ENCODE peak calls at places on chromosomes 4 and X, in eight cellular contexts. One of them, this sample, is unnamed.

GRCh38 chrX:94635003-94635402 is 961.0 kb downstream of the FAM133A start:
- DNase-seq in left lung: no peak
- DNase-seq in NCI-H1105 treated with DMSO at 0.1 percent for 48 hours: no peak
- DNase-seq in lung: no peak
- DNase-seq in stimulated activated effector memory CD8-positive, alpha-beta T cell treated with anti-CD3 and anti-CD28 coated beads, Interleukin-12 subunit alpha, Interleukin-12 subunit beta, amount 100 ng/mL, for 72 hours: no peak
- DNase-seq in fibroblast of mammary gland: no peak
- DNase-seq in stimulated activated CD4-positive, alpha-beta T cell treated with anti-CD3 and anti-CD28 coated beads, Interleukin-1b, Interleukin-23, amount 100 ng/mL, for 1 hour: no peak
- DNase-seq in AG10803: no peak
- DNase-seq in this sample: no peak

GRCh38 chrX:139297638-139298037 is 232.9 kb upstream of the F9 start:
- DNase-seq in stimulated activated effector memory CD8-positive, alpha-beta T cell treated with anti-CD3 and anti-CD28 coated beads, Interleukin-12 subunit alpha, Interleukin-12 subunit beta, amount 100 ng/mL, for 72 hours: no peak
- DNase-seq in lung: no peak
- DNase-seq in fibroblast of mammary gland: no peak
- DNase-seq in NCI-H1105 treated with DMSO at 0.1 percent for 48 hours: no peak
- DNase-seq in stimulated activated CD4-positive, alpha-beta T cell treated with anti-CD3 and anti-CD28 coated beads, Interleukin-1b, Interleukin-23, amount 100 ng/mL, for 1 hour: no peak
- DNase-seq in left lung: no peak
- DNase-seq in AG10803: no peak
- DNase-seq in this sample: no peak

GRCh38 chrX:103464774-103465117 is 54.5 kb downstream of the RAB40A start:
- DNase-seq in left lung: no peak
- DNase-seq in stimulated activated CD4-positive, alpha-beta T cell treated with anti-CD3 and anti-CD28 coated beads, Interleukin-1b, Interleukin-23, amount 100 ng/mL, for 1 hour: peak
- DNase-seq in fibroblast of mammary gland: peak
- DNase-seq in lung: peak
- DNase-seq in NCI-H1105 treated with DMSO at 0.1 percent for 48 hours: peak
- DNase-seq in stimulated activated effector memory CD8-positive, alpha-beta T cell treated with anti-CD3 and anti-CD28 coated beads, Interleukin-12 subunit alpha, Interleukin-12 subunit beta, amount 100 ng/mL, for 72 hours: peak
- DNase-seq in AG10803: peak
- DNase-seq in this sample: no peak

GRCh38 chr4:37890501-37891220 is at the start of gene TBC1D1:
- DNase-seq in stimulated activated effector memory CD8-positive, alpha-beta T cell treated with anti-CD3 and anti-CD28 coated beads, Interleukin-12 subunit alpha, Interleukin-12 subunit beta, amount 100 ng/mL, for 72 hours: peak
- DNase-seq in lung: peak
- DNase-seq in stimulated activated CD4-positive, alpha-beta T cell treated with anti-CD3 and anti-CD28 coated beads, Interleukin-1b, Interleukin-23, amount 100 ng/mL, for 1 hour: peak
- DNase-seq in fibroblast of mammary gland: no peak
- DNase-seq in AG10803: no peak
- DNase-seq in NCI-H1105 treated with DMSO at 0.1 percent for 48 hours: peak
- DNase-seq in left lung: peak
- DNase-seq in this sample: peak

GRCh38 chrX:96563663-96564062 is 121.0 kb upstream of the DIAPH2 start:
- DNase-seq in left lung: no peak
- DNase-seq in AG10803: peak
- DNase-seq in fibroblast of mammary gland: peak
- DNase-seq in NCI-H1105 treated with DMSO at 0.1 percent for 48 hours: no peak
- DNase-seq in stimulated activated CD4-positive, alpha-beta T cell treated with anti-CD3 and anti-CD28 coated beads, Interleukin-1b, Interleukin-23, amount 100 ng/mL, for 1 hour: no peak
- DNase-seq in stimulated activated effector memory CD8-positive, alpha-beta T cell treated with anti-CD3 and anti-CD28 coated beads, Interleukin-12 subunit alpha, Interleukin-12 subunit beta, amount 100 ng/mL, for 72 hours: no peak
- DNase-seq in lung: no peak
- DNase-seq in this sample: no peak

GRCh38 chr4:89022426-89023128 is 34.4 kb downstream of the FAM13A start:
- DNase-seq in left lung: no peak
- DNase-seq in stimulated activated CD4-positive, alpha-beta T cell treated with anti-CD3 and anti-CD28 coated beads, Interleukin-1b, Interleukin-23, amount 100 ng/mL, for 1 hour: no peak
- DNase-seq in NCI-H1105 treated with DMSO at 0.1 percent for 48 hours: no peak
- DNase-seq in lung: no peak
- DNase-seq in fibroblast of mammary gland: no peak
- DNase-seq in stimulated activated effector memory CD8-positive, alpha-beta T cell treated with anti-CD3 and anti-CD28 coated beads, Interleukin-12 subunit alpha, Interleukin-12 subunit beta, amount 100 ng/mL, for 72 hours: no peak
- DNase-seq in AG10803: no peak
- DNase-seq in this sample: no peak

GRCh38 chr4:78379991-78380739 is 171.4 kb upstream of the ANXA3 start:
- DNase-seq in AG10803: peak
- DNase-seq in left lung: no peak
- DNase-seq in stimulated activated CD4-positive, alpha-beta T cell treated with anti-CD3 and anti-CD28 coated beads, Interleukin-1b, Interleukin-23, amount 100 ng/mL, for 1 hour: no peak
- DNase-seq in stimulated activated effector memory CD8-positive, alpha-beta T cell treated with anti-CD3 and anti-CD28 coated beads, Interleukin-12 subunit alpha, Interleukin-12 subunit beta, amount 100 ng/mL, for 72 hours: no peak
- DNase-seq in NCI-H1105 treated with DMSO at 0.1 percent for 48 hours: no peak
- DNase-seq in lung: no peak
- DNase-seq in fibroblast of mammary gland: peak
- DNase-seq in this sample: no peak

GRCh38 chr4:150990993-150991392 is 24.1 kb downstream of the LRBA start:
- DNase-seq in stimulated activated effector memory CD8-positive, alpha-beta T cell treated with anti-CD3 and anti-CD28 coated beads, Interleukin-12 subunit alpha, Interleukin-12 subunit beta, amount 100 ng/mL, for 72 hours: no peak
- DNase-seq in AG10803: no peak
- DNase-seq in stimulated activated CD4-positive, alpha-beta T cell treated with anti-CD3 and anti-CD28 coated beads, Interleukin-1b, Interleukin-23, amount 100 ng/mL, for 1 hour: no peak
- DNase-seq in NCI-H1105 treated with DMSO at 0.1 percent for 48 hours: no peak
- DNase-seq in lung: no peak
- DNase-seq in left lung: no peak
- DNase-seq in fibroblast of mammary gland: no peak
- DNase-seq in this sample: no peak

GRCh38 chrX:124887572-124887971 is 432.1 kb upstream of the TEX13C start:
- DNase-seq in lung: no peak
- DNase-seq in AG10803: no peak
- DNase-seq in stimulated activated CD4-positive, alpha-beta T cell treated with anti-CD3 and anti-CD28 coated beads, Interleukin-1b, Interleukin-23, amount 100 ng/mL, for 1 hour: no peak
- DNase-seq in NCI-H1105 treated with DMSO at 0.1 percent for 48 hours: no peak
- DNase-seq in stimulated activated effector memory CD8-positive, alpha-beta T cell treated with anti-CD3 and anti-CD28 coated beads, Interleukin-12 subunit alpha, Interleukin-12 subunit beta, amount 100 ng/mL, for 72 hours: no peak
- DNase-seq in left lung: no peak
- DNase-seq in fibroblast of mammary gland: no peak
- DNase-seq in this sample: no peak

GRCh38 chrX:120468479-120468824 is 644 bp downstream of the LAMP2 start:
- DNase-seq in AG10803: no peak
- DNase-seq in lung: no peak
- DNase-seq in stimulated activated CD4-positive, alpha-beta T cell treated with anti-CD3 and anti-CD28 coated beads, Interleukin-1b, Interleukin-23, amount 100 ng/mL, for 1 hour: no peak
- DNase-seq in stimulated activated effector memory CD8-positive, alpha-beta T cell treated with anti-CD3 and anti-CD28 coated beads, Interleukin-12 subunit alpha, Interleukin-12 subunit beta, amount 100 ng/mL, for 72 hours: no peak
- DNase-seq in fibroblast of mammary gland: peak
- DNase-seq in NCI-H1105 treated with DMSO at 0.1 percent for 48 hours: no peak
- DNase-seq in left lung: no peak
- DNase-seq in this sample: no peak

GRCh38 chr4:8594097-8595038 is 1.8 kb downstream of the CPZ start:
- DNase-seq in stimulated activated effector memory CD8-positive, alpha-beta T cell treated with anti-CD3 and anti-CD28 coated beads, Interleukin-12 subunit alpha, Interleukin-12 subunit beta, amount 100 ng/mL, for 72 hours: no peak
- DNase-seq in AG10803: peak
- DNase-seq in stimulated activated CD4-positive, alpha-beta T cell treated with anti-CD3 and anti-CD28 coated beads, Interleukin-1b, Interleukin-23, amount 100 ng/mL, for 1 hour: no peak
- DNase-seq in fibroblast of mammary gland: peak
- DNase-seq in left lung: peak
- DNase-seq in lung: peak
- DNase-seq in NCI-H1105 treated with DMSO at 0.1 percent for 48 hours: peak
- DNase-seq in this sample: no peak

GRCh38 chrX:16444353-16444752 is 205.6 kb upstream of the S100G start:
- DNase-seq in stimulated activated CD4-positive, alpha-beta T cell treated with anti-CD3 and anti-CD28 coated beads, Interleukin-1b, Interleukin-23, amount 100 ng/mL, for 1 hour: no peak
- DNase-seq in stimulated activated effector memory CD8-positive, alpha-beta T cell treated with anti-CD3 and anti-CD28 coated beads, Interleukin-12 subunit alpha, Interleukin-12 subunit beta, amount 100 ng/mL, for 72 hours: no peak
- DNase-seq in NCI-H1105 treated with DMSO at 0.1 percent for 48 hours: no peak
- DNase-seq in left lung: no peak
- DNase-seq in lung: no peak
- DNase-seq in fibroblast of mammary gland: peak
- DNase-seq in AG10803: no peak
- DNase-seq in this sample: no peak

GRCh38 chr4:105061720-105062119 is 85.0 kb upstream of the TET2 start:
- DNase-seq in AG10803: no peak
- DNase-seq in lung: no peak
- DNase-seq in NCI-H1105 treated with DMSO at 0.1 percent for 48 hours: no peak
- DNase-seq in stimulated activated CD4-positive, alpha-beta T cell treated with anti-CD3 and anti-CD28 coated beads, Interleukin-1b, Interleukin-23, amount 100 ng/mL, for 1 hour: no peak
- DNase-seq in left lung: no peak
- DNase-seq in stimulated activated effector memory CD8-positive, alpha-beta T cell treated with anti-CD3 and anti-CD28 coated beads, Interleukin-12 subunit alpha, Interleukin-12 subunit beta, amount 100 ng/mL, for 72 hours: no peak
- DNase-seq in fibroblast of mammary gland: no peak
- DNase-seq in this sample: no peak

GRCh38 chr4:123090886-123091285 is 168.5 kb upstream of the NUDT6 start:
- DNase-seq in left lung: no peak
- DNase-seq in NCI-H1105 treated with DMSO at 0.1 percent for 48 hours: no peak
- DNase-seq in AG10803: no peak
- DNase-seq in lung: no peak
- DNase-seq in fibroblast of mammary gland: no peak
- DNase-seq in stimulated activated effector memory CD8-positive, alpha-beta T cell treated with anti-CD3 and anti-CD28 coated beads, Interleukin-12 subunit alpha, Interleukin-12 subunit beta, amount 100 ng/mL, for 72 hours: no peak
- DNase-seq in stimulated activated CD4-positive, alpha-beta T cell treated with anti-CD3 and anti-CD28 coated beads, Interleukin-1b, Interleukin-23, amount 100 ng/mL, for 1 hour: no peak
- DNase-seq in this sample: no peak